ENCODE peak calls at places on chromosomes 7 and 10, in six cellular contexts. L is activated CD8-positive, alpha-beta memory T cell treated with anti-CD3 and anti-CD28 coated beads for 48 hours; J is iris pigment epithelial cell; C is T-cell; X is kidney tubule cell; D is AG04450. Y is an unnamed sample.

GRCh38 chr10:7890802-7891201 is 72.5 kb downstream of the TAF3 start:
- DNase-seq in D (no peak), J (no peak), C (no peak), X (no peak), L (no peak), Y (no peak)

GRCh38 chr10:126376956-126377355 is 11.3 kb downstream of the ADAM12 start:
- DNase-seq in X (peak), D (no peak), L (no peak), C (no peak), J (peak), Y (no peak)

GRCh38 chr7:105638942-105639495 is 57.7 kb upstream of the EFCAB10 start:
- DNase-seq in C (no peak), J (no peak), L (no peak), X (peak), D (no peak), Y (no peak)

GRCh38 chr10:70540089-70540788 is 61.7 kb downstream of the PALD1 start:
- DNase-seq in D (no peak), X (no peak), J (peak), C (no peak), L (no peak), Y (no peak)

GRCh38 chr7:128197989-128198580 is 43.0 kb upstream of the LEP start:
- DNase-seq in L (no peak), C (no peak), J (no peak), D (no peak), X (no peak), Y (no peak)

GRCh38 chr7:142896741-142897379 is 11.3 kb upstream of the TRPV6 start:
- DNase-seq in D (no peak), L (no peak), J (no peak), C (no peak), X (no peak), Y (no peak)

GRCh38 chr10:21687197-21687993 is 153.4 kb downstream of the MLLT10 start:
- DNase-seq in D (no peak), J (no peak), X (no peak), L (no peak), C (no peak), Y (no peak)

GRCh38 chr7:156608176-156608478 is 32.4 kb upstream of the RNF32 start:
- DNase-seq in D (no peak), C (no peak), X (no peak), L (no peak), J (no peak), Y (no peak)

GRCh38 chr10:43926875-43927406 is 278.3 kb upstream of the ZNF32 start:
- DNase-seq in J (no peak), C (no peak), D (no peak), X (no peak), L (no peak), Y (no peak)

GRCh38 chr10:11443468-11444147 is 167.8 kb downstream of the USP6NL start:
- DNase-seq in J (no peak), C (no peak), X (no peak), L (no peak), D (no peak), Y (no peak)

GRCh38 chr10:4474829-4475228 is 351.2 kb upstream of the AKR1E2 start:
- DNase-seq in L (no peak), D (no peak), C (no peak), X (peak), J (no peak), Y (no peak)

GRCh38 chr7:95794917-95795515 is 22.7 kb downstream of the DYNC1I1 start:
- DNase-seq in L (no peak), J (peak), C (no peak), X (peak), D (no peak), Y (no peak)

GRCh38 chr7:99193527-99194214 is 14.2 kb downstream of the KPNA7 start:
- DNase-seq in X (peak), C (no peak), J (peak), L (no peak), D (no peak), Y (peak)

GRCh38 chr7:131110294-131111080 is 217.2 kb upstream of the MKLN1 start:
- DNase-seq in L (no peak), D (no peak), J (peak), X (peak), C (no peak), Y (no peak)

GRCh38 chr10:103491729-103492364 is 1.7 kb upstream of the NEURL1 start:
- DNase-seq in X (peak), J (peak), C (no peak), D (peak), L (no peak), Y (peak)